ENCODE peak calls at places on chromosomes 7 and 10, in eight cellular contexts. B is tibial artery, H is heart left ventricle, T is cardiac muscle cell, G is thoracic aorta, F is neural progenitor cell, U is transverse colon, Y is PC-3. E is an unnamed sample.

GRCh38 chr7:156125841-156126730 is 313.8 kb upstream of the SHH start:
- DNase-seq in H (no peak), T (no peak), F (no peak), Y (no peak), B (no peak), G (no peak), U (no peak), E (no peak)

GRCh38 chr10:83961620-83962019 is 177.7 kb upstream of the GHITM start:
- DNase-seq in T (no peak), G (no peak), U (no peak), Y (no peak), F (peak; percentile 54), H (no peak), B (no peak), E (no peak)

GRCh38 chr10:105187243-105187642 is 546.2 kb downstream of the SORCS3 start:
- DNase-seq in G (no peak), T (no peak), F (peak; percentile 3), H (no peak), U (no peak), B (no peak), Y (no peak), E (no peak)

GRCh38 chr10:110207805-110208613 is 604 bp downstream of the MXI1 start:
- DNase-seq in B (peak; percentile 78), T (peak; percentile 46), Y (peak; percentile 22), G (no peak), F (peak; percentile 81), H (peak; percentile 41), U (peak; percentile 53), E (peak; percentile 77)

GRCh38 chr10:127997241-127997640 is 90.3 kb downstream of the PTPRE start:
- DNase-seq in B (no peak), T (peak; percentile 66), Y (no peak), U (no peak), G (no peak), H (no peak), F (no peak), E (peak; percentile 27)

GRCh38 chr7:130595986-130596385 is 72.6 kb downstream of the COPG2 start:
- DNase-seq in B (no peak), T (no peak), Y (no peak), U (no peak), F (no peak), G (no peak), H (no peak), E (no peak)

GRCh38 chr10:61897671-61898434 is 3.6 kb upstream of the ARID5B start:
- DNase-seq in Y (peak; percentile 64), T (peak; percentile 49), F (peak; percentile 62), U (peak; percentile 54), H (peak; percentile 38), B (no peak), G (no peak), E (peak; percentile 70)

GRCh38 chr7:90777075-90777864 is 181.1 kb downstream of the CDK14 start:
- DNase-seq in U (no peak), Y (no peak), T (no peak), B (no peak), F (no peak), G (no peak), H (no peak), E (no peak)

DNA sequence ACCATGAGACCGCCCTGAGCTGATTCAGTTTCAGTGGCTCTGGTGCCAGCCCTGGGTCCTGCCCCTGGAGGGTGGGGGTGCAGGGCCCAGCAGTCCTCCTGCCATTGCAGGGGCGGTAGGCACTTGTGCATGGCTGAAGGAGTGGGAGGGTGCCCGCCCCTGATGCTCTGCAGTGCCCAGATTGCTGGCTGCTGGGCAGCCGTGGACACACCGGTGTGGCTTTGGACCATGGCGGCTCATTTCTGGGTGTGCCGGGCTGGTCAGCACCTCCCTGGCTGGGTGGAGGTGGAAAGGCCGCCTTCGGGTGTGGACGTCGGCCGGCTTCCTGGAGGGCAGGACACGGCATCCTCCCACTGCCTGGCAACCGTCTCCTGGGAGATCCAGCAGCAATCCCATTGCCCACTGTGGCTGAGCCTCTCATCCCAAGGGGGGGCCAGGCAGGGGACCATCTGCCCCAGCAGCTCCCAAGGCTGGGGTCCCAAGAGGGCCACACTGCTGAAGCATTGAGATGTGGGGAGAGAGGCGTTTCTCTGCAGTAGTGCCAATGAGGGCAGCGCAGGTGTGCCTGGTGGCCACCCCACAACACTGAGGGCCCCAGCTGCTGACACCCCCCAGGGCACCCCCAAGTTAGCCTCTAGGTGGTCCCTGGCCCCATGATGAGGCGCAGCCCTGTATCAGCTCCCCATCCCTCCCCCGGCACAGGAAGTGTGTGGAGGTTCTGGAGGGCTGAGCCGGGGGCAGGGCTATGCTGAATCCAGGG is 12.9 kb downstream of the TTYH3 start:
- DNase-seq in T (no peak), U (no peak), H (no peak), B (no peak), G (no peak), Y (no peak), F (no peak), E (peak; percentile 71)
- H3K4me1 ChIP-seq in T (peaks cover 21% of the 10 kb centered on the region), U (peaks cover 18% of the 10 kb centered on the region), H (peaks cover 48% of the 10 kb centered on the region), B (no peaks in the 10 kb centered on the region), G (peaks cover 21% of the 10 kb centered on the region), Y (no peaks in the 10 kb centered on the region), F (peaks cover 16% of the 10 kb centered on the region), E (peaks cover 42% of the 10 kb centered on the region)

GRCh38 chr7:12684733-12685132 is 2.7 kb upstream of the ARL4A start:
- DNase-seq in G (no peak), B (no peak), Y (no peak), H (no peak), U (no peak), T (no peak), F (no peak), E (no peak)

GRCh38 chr7:12687213-12688171 is at the start of gene ARL4A:
- DNase-seq in Y (peak; percentile 98), F (peak; percentile 100), H (peak; percentile 99), T (peak; percentile 100), G (peak; percentile 98), U (peak; percentile 99), B (peak; percentile 99), E (peak; percentile 99)

GRCh38 chr7:12685550-12685949 is 1.9 kb upstream of the ARL4A start:
- DNase-seq in U (no peak), B (no peak), H (no peak), F (peak; percentile 75), G (peak; percentile 7), T (peak; percentile 29), Y (peak; percentile 85), E (no peak)

GRCh38 chr7:12686234-12686893 is 1.1 kb upstream of the ARL4A start:
- DNase-seq in G (peak; percentile 69), H (peak; percentile 91), Y (peak; percentile 95), B (peak; percentile 94), F (peak; percentile 82), T (peak; percentile 88), U (peak; percentile 97), E (peak; percentile 95)

DNA sequence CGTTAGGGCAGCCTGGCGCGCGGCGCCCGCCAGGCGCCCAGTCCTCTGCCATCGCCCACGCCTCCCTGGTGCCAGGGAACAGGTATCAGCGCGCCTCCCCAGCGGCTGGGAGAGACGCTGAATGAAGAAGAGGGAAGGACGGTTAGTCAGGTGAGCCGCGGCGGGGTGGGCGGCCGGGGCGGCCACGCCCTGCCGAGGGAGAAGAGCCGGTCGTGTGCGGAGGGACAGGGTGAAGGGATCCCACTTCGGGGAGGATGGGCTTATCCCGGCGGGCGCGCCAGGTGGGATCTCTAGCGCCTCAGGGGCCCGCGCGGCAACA is 580 bp upstream of the ARL4A start:
- DNase-seq in F (no peak), Y (no peak), H (no peak), B (no peak), T (no peak), G (no peak), U (no peak), E (no peak)
- TF ChIP-seq CTCF in F (no peak), Y (peak; percentile 3), H (no peak), B (no peak), T (no peak), G (no peak), U (no peak), E (no peak)

GRCh38 chr10:132986076-132986475 is 43.7 kb upstream of the CFAP46 start:
- DNase-seq in B (no peak), G (no peak), H (no peak), Y (no peak), T (no peak), F (no peak), U (no peak), E (no peak)

GRCh38 chr10:132986978-132987377 is 44.6 kb upstream of the CFAP46 start:
- DNase-seq in B (no peak), H (no peak), G (no peak), F (no peak), U (no peak), T (no peak), Y (no peak), E (no peak)

GRCh38 chr10:132986576-132986975 is 44.2 kb upstream of the CFAP46 start:
- DNase-seq in Y (no peak), F (no peak), T (no peak), G (no peak), B (no peak), U (no peak), H (no peak), E (no peak)

GRCh38 chr10:132984801-132985545 is 42.6 kb upstream of the CFAP46 start:
- DNase-seq in B (no peak), U (no peak), G (no peak), F (peak; percentile 55), H (no peak), Y (peak; percentile 4), T (no peak), E (no peak)

GRCh38 chr10:132985546-132985900 is 43.2 kb upstream of the CFAP46 start:
- DNase-seq in Y (no peak), B (no peak), G (no peak), H (no peak), T (no peak), F (no peak), U (no peak), E (no peak)
- H3K27me3 ChIP-seq in Y (peaks cover 8% of the 10 kb centered on the region), B (no peaks in the 10 kb centered on the region), G (no peaks in the 10 kb centered on the region), H (no peaks in the 10 kb centered on the region), T (no peaks in the 10 kb centered on the region), F (peaks cover 5% of the 10 kb centered on the region), U (peaks cover 11% of the 10 kb centered on the region), E (no peaks in the 10 kb centered on the region)

GRCh38 chr10:101837753-101838152 is 5.8 kb downstream of the KCNIP2 start:
- DNase-seq in U (no peak), T (no peak), H (no peak), G (no peak), B (no peak), F (no peak), Y (no peak), E (no peak)

GRCh38 chr10:101838416-101838970 is 5.1 kb downstream of the KCNIP2 start:
- DNase-seq in T (peak; percentile 68), B (no peak), U (no peak), F (no peak), H (no peak), G (no peak), Y (no peak), E (no peak)

GRCh38 chr10:101834341-101834740 is 9.3 kb downstream of the KCNIP2 start:
- DNase-seq in H (no peak), F (no peak), Y (peak; percentile 39), B (no peak), T (no peak), U (peak; percentile 28), G (no peak), E (no peak)

GRCh38 chr10:101833466-101833865 is 10.1 kb downstream of the KCNIP2 start:
- DNase-seq in B (no peak), G (no peak), F (no peak), H (no peak), T (no peak), U (no peak), Y (no peak), E (no peak)

DNA sequence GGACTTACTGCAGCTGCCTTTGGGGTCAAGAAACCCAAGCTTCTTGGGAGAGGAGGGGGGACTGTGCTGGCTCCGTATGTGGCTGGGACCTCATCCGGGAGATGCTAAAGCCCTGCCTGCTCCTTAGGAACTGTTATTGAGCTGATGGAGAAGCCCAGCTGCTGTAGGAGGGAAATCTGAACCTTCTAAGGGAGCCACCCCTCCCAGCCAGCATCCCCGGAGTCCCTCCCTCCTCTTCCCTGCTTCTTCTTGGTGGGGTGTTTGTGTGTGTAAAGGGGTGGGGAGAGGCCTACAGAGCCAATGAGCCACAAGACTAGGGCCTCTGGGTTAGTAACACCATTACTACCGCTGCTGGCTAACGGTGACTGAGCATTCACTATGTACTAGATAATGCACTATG is 8.2 kb downstream of the KCNIP2 start:
- DNase-seq in U (no peak), Y (no peak), G (no peak), B (no peak), F (peak; percentile 19), T (no peak), H (no peak), E (no peak)
- H3K4me1 ChIP-seq in U (peaks cover 18% of the 10 kb centered on the region), Y (peaks cover 19% of the 10 kb centered on the region), G (peaks cover 3% of the 10 kb centered on the region), B (no peaks in the 10 kb centered on the region), F (peaks cover 32% of the 10 kb centered on the region), T (peaks cover 35% of the 10 kb centered on the region), H (peaks cover 60% of the 10 kb centered on the region), E (no peaks in the 10 kb centered on the region)

E was measured in sigmoid colon.